ENCODE peak calls at places on chromosome 13, in five cellular contexts. Q, B, X, G and E are unnamed samples.

GRCh38 chr13:65892859-65893258 is 1337.3 kb downstream of the PCDH9 start:
- DNase-seq in Q (no peak), B (no peak), X (no peak), G (no peak), E (no peak)

GRCh38 chr13:21526707-21527454 is 67.8 kb upstream of the ZDHHC20 start:
- DNase-seq in Q (no peak), B (no peak), X (no peak), G (no peak), E (no peak)

GRCh38 chr13:99304541-99304940 is 2.7 kb downstream of the GPR183 start:
- DNase-seq in Q (no peak), B (no peak), X (no peak), G (no peak), E (no peak)

GRCh38 chr13:29575098-29575497 is 20.4 kb downstream of the SLC7A1 start:
- DNase-seq in Q (no peak), B (no peak), X (no peak), G (no peak), E (no peak)

GRCh38 chr13:104869501-104869900 is 1666.0 kb downstream of the EFNB2 start:
- DNase-seq in Q (no peak), B (no peak), X (no peak), G (no peak), E (no peak)

GRCh38 chr13:61913183-61913582 is 497.5 kb upstream of the PCDH20 start:
- DNase-seq in Q (no peak), B (no peak), X (no peak), G (no peak), E (no peak)

GRCh38 chr13:45595968-45596367 is 19.6 kb downstream of the ERICH6B start:
- DNase-seq in Q (no peak), B (no peak), X (peak; percentile 29), G (no peak), E (no peak)

GRCh38 chr13:21579754-21580316 is 24.1 kb downstream of the MICU2 start:
- DNase-seq in Q (no peak), B (no peak), X (no peak), G (no peak), E (no peak)

GRCh38 chr13:98827449-98827848 is 75.0 kb upstream of the SLC15A1 start:
- DNase-seq in Q (no peak), B (no peak), X (no peak), G (no peak), E (no peak)

GRCh38 chr13:75512253-75512652 is 25.4 kb downstream of the COMMD6 start:
- DNase-seq in Q (no peak), B (no peak), X (no peak), G (no peak), E (no peak)

GRCh38 chr13:37869756-37870488 is at the start of gene TRPC4:
- DNase-seq in Q (peak; percentile 71), B (peak; percentile 54), X (no peak), G (no peak), E (no peak)

GRCh38 chr13:73057284-73058025 is 1.4 kb upstream of the KLF5 start:
- DNase-seq in Q (no peak), B (no peak), X (no peak), G (no peak), E (no peak)

GRCh38 chr13:78020861-78021260 is 102.2 kb upstream of the EDNRB start:
- DNase-seq in Q (no peak), B (no peak), X (no peak), G (no peak), E (no peak)

GRCh38 chr13:40220299-40220935 is 446.0 kb downstream of the FOXO1 start:
- DNase-seq in Q (no peak), B (no peak), X (no peak), G (no peak), E (no peak)

GRCh38 chr13:98223741-98224140 is 46.7 kb upstream of the RNF113B start:
- DNase-seq in Q (no peak), B (no peak), X (no peak), G (no peak), E (no peak)

GRCh38 chr13:65600702-65601101 is 1629.4 kb downstream of the PCDH9 start:
- DNase-seq in Q (no peak), B (no peak), X (no peak), G (no peak), E (peak; percentile 4)

GRCh38 chr13:36919833-36920611 is at the start of gene SMAD9:
- DNase-seq in Q (peak; percentile 87), B (peak; percentile 86), X (peak; percentile 90), G (peak; percentile 30), E (peak; percentile 8)

GRCh38 chr13:99033814-99034213 is 56.0 kb upstream of the DOCK9 start:
- DNase-seq in Q (no peak), B (no peak), X (no peak), G (no peak), E (no peak)

GRCh38 chr13:49877629-49878218 is 58.4 kb downstream of the SPRYD7 start:
- DNase-seq in Q (no peak), B (no peak), X (no peak), G (no peak), E (no peak)

GRCh38 chr13:76226941-76227340 is 590.8 kb downstream of the LMO7 start:
- DNase-seq in Q (no peak), B (no peak), X (no peak), G (no peak), E (no peak)

GRCh38 chr13:95354680-95355487 is 53.6 kb upstream of the ABCC4 start:
- DNase-seq in Q (no peak), B (no peak), X (no peak), G (no peak), E (no peak)

GRCh38 chr13:48194392-48194754 is 38.6 kb upstream of the ITM2B start:
- DNase-seq in Q (no peak), B (no peak), X (no peak), G (no peak), E (no peak)

GRCh38 chr13:78139765-78140164 is 221.1 kb upstream of the EDNRB start:
- DNase-seq in Q (no peak), B (no peak), X (no peak), G (no peak), E (no peak)

GRCh38 chr13:92823059-92823458 is 403.5 kb upstream of the GPC6 start:
- DNase-seq in Q (no peak), B (no peak), X (no peak), G (no peak), E (no peak)

GRCh38 chr13:27599845-27600553 is 20.3 kb downstream of the LNX2 start:
- DNase-seq in Q (no peak), B (no peak), X (no peak), G (no peak), E (no peak)

GRCh38 chr13:98492335-98493034 is 84.4 kb downstream of the STK24 start:
- DNase-seq in Q (no peak), B (no peak), X (no peak), G (no peak), E (no peak)

DNA sequence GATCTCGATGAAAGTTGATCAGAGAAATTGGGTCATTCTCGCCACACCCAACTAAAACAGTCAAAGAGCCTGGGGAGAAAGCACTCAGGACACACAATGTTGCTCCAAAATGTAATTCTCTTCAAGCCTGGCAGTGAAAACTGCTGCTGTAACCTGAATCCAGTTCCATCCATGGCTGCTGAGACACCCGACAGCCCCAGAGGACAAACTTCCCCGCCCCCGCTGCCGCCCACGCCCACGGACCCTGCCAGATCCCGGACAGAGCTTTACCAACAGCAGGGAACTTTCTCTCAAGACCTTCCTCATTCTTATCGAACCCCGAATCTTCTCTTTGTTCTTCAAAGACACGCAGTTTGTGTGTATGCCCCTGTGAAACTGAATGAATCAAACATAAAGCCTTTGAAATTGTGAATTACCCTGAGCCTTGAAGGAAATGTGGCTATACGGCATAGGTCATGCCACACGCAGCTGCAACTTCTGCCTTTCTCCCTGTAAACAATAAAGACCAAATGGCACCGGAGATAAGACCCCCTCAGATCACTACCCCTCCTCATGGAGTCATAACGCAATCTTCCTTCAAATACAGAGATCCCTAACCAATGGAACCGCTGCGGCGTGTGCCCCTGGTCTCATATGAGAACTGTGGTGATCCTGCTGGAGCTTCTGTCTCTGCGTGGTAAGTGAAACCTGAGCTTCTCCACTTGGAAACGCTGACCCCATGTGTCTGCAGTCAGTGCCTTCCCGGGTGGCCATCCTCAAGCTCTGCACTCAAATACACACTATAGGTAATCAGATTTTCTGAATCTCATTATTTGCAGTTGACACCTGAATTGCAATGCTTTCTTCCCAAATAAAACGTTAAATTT is 4.8 kb upstream of the LAMP1 start:
- DNase-seq in Q (no peak), B (no peak), X (peak; percentile 92), G (no peak), E (no peak)
- TF ChIP-seq POLR2A in Q (no peak), B (no peak), X (no peak), G (no peak), E (no peak)

GRCh38 chr13:24985102-24985501 is 110.8 kb upstream of the PABPC3 start:
- DNase-seq in Q (no peak), B (no peak), X (no peak), G (no peak), E (no peak)
- TF ChIP-seq POLR2A in Q (no peak), B (no peak), X (no peak), G (no peak), E (no peak)

DNA sequence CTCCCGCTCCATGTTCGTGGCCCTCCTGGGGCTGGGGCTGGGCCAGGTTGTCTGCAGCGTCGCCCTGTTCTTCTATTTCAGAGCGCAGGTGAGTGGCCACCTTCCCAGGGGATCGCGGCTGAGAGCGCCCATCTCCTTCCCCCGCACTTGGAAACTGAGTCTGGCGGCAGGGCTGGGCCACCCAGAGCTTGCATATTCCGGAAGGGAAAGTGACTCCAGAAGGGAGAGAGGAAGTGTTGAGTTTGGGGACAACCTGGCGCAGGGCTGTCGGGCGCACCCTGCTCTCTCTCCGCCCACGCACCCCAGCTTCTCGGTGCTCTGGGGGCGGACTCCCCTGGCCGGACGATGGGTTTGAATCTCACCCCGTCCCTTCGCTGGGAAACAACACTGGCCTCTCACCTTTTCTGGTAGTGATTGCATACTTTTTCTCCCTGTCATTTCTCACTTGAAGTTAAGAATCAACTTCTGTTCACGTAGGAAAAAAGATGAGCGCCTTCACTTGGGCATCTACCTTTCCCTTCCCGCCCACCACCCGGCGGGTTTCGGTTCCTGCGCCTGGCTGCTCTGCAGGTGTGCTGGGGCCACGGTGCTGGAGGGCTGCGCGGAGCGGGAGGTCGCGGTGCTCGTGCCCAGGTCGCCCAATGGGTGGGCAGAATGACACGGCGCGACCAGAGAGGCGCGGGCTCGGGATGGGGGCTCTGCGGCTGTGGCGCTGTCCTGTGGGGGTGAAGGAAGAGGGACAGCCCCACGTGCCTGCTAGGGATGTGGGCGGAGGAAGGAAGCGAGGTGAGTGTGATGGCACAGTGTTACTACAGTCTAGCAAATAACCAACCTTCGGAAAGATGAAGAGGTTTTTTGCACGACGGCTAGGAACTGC is 721 bp downstream of the TNFSF11 start:
- DNase-seq in Q (no peak), B (no peak), X (no peak), G (no peak), E (no peak)
- TF ChIP-seq POLR2A in Q (no peak), B (no peak), X (no peak), G (no peak), E (no peak)

DNA sequence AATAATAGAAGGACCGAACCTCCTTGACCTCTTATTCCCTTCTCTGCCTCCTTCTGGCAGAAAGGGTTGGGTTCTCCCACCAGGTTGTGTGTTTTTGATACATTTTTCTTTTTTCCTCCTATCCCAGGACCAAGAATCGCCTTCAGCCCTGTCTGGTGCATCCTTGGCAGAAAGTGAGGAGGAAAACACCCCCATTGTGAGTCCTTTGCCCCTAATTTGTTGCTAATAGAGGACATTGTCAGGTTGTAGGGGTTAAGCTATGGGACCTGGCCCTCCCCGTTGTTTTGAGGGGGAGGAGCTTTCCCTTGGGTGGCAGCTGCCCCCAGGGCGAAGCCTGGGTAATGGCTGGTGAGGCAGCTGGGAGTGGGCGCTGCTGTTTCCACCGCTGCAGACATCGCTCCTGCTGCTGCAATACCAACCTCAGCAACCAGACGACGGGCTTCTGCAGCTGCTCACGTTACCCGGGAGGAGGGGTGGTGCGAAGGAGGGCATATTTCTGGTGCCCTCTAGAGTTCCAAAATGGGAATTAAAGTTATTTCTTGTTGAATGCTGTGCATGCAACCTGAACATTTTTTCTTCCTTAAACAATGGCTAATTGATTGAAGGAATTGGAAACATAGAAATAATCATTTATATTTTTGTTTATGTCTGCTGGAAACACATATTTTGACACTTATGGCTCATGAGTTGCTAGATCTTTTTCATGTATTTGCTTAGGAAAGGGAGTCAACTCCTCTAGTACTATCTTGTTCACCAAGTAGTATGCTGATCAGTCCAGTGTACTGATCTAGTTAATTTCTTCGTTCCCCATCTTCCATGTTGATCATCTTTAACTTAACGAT is 1.5 kb downstream of the ZMYM2 start:
- DNase-seq in Q (peak; percentile 87), B (peak; percentile 85), X (peak; percentile 96), G (peak; percentile 80), E (peak; percentile 69)
- TF ChIP-seq POLR2A in Q (peak; percentile 39), B (peak; percentile 14), X (no peak), G (no peak), E (no peak)